ENCODE peak calls at places on chromosomes 11 and 22, in four cellular contexts. One of them, this sample, is unnamed.

GRCh38 chr22:29454186-29454745 is 15.9 kb downstream of the RFPL1 start:
- DNase-seq in Calu3: no peak
- DNase-seq in T-helper 2 cell: no peak
- DNase-seq in ascending aorta: no peak
- DNase-seq in this sample: no peak

GRCh38 chr11:118939412-118939915 is 13.7 kb upstream of the BCL9L start:
- DNase-seq in Calu3: no peak
- DNase-seq in T-helper 2 cell: no peak
- DNase-seq in ascending aorta: no peak
- DNase-seq in this sample: no peak

GRCh38 chr22:37213941-37214340 is 1.7 kb upstream of the SSTR3 start:
- DNase-seq in Calu3: no peak
- DNase-seq in T-helper 2 cell: no peak
- DNase-seq in ascending aorta: no peak
- DNase-seq in this sample: no peak

GRCh38 chr11:57387284-57388030 is 3.0 kb downstream of the PRG2 start:
- DNase-seq in Calu3: no peak
- DNase-seq in T-helper 2 cell: no peak
- DNase-seq in ascending aorta: no peak
- DNase-seq in this sample: no peak

GRCh38 chr11:61542024-61542461 is 33.5 kb downstream of the LRRC10B start:
- DNase-seq in Calu3: no peak
- DNase-seq in T-helper 2 cell: no peak
- DNase-seq in ascending aorta: no peak
- DNase-seq in this sample: no peak

GRCh38 chr22:32353840-32354239 is 3.8 kb upstream of the RFPL3 start:
- DNase-seq in Calu3: no peak
- DNase-seq in T-helper 2 cell: no peak
- DNase-seq in ascending aorta: no peak
- DNase-seq in this sample: no peak

GRCh38 chr11:70002433-70002832 is 75.7 kb upstream of the ANO1 start:
- DNase-seq in Calu3: no peak
- DNase-seq in T-helper 2 cell: no peak
- DNase-seq in ascending aorta: no peak
- DNase-seq in this sample: no peak

GRCh38 chr11:73141031-73141308 is 1.1 kb downstream of the FCHSD2 start:
- DNase-seq in Calu3: peak; percentile 12
- DNase-seq in T-helper 2 cell: no peak
- DNase-seq in ascending aorta: no peak
- DNase-seq in this sample: no peak

GRCh38 chr22:29313126-29314071 is 2.1 kb downstream of the RASL10A start:
- DNase-seq in Calu3: no peak
- DNase-seq in T-helper 2 cell: no peak
- DNase-seq in ascending aorta: no peak
- DNase-seq in this sample: peak; percentile 79

GRCh38 chr11:120203626-120204025 is 7.2 kb upstream of the OAF start:
- DNase-seq in Calu3: no peak
- DNase-seq in T-helper 2 cell: no peak
- DNase-seq in ascending aorta: no peak
- DNase-seq in this sample: no peak

GRCh38 chr11:127806486-127806885 is 780.9 kb downstream of the ETS1 start:
- DNase-seq in Calu3: no peak
- DNase-seq in T-helper 2 cell: no peak
- DNase-seq in ascending aorta: no peak
- DNase-seq in this sample: no peak

GRCh38 chr11:7436657-7437056 is 48.6 kb upstream of the OLFML1 start:
- DNase-seq in Calu3: no peak
- DNase-seq in T-helper 2 cell: no peak
- DNase-seq in ascending aorta: no peak
- DNase-seq in this sample: no peak

GRCh38 chr11:63880031-63880841 is 36.7 kb downstream of the RCOR2 start:
- DNase-seq in Calu3: no peak
- DNase-seq in T-helper 2 cell: no peak
- DNase-seq in ascending aorta: no peak
- DNase-seq in this sample: no peak

GRCh38 chr22:43474161-43475101 is 62.6 kb downstream of the MPPED1 start:
- DNase-seq in Calu3: no peak
- DNase-seq in T-helper 2 cell: no peak
- DNase-seq in ascending aorta: no peak
- DNase-seq in this sample: no peak

GRCh38 chr22:41917906-41918791 is 3.3 kb upstream of the SHISA8 start:
- DNase-seq in Calu3: peak; percentile 77
- DNase-seq in T-helper 2 cell: no peak
- DNase-seq in ascending aorta: no peak
- DNase-seq in this sample: no peak

GRCh38 chr22:39094717-39095389 is 2.2 kb upstream of the APOBEC3H start:
- DNase-seq in Calu3: no peak
- DNase-seq in T-helper 2 cell: peak; percentile 77
- DNase-seq in ascending aorta: no peak
- DNase-seq in this sample: no peak

GRCh38 chr22:24728790-24729637 is 45.5 kb downstream of the PIWIL3 start:
- DNase-seq in Calu3: no peak
- DNase-seq in T-helper 2 cell: no peak
- DNase-seq in ascending aorta: no peak
- DNase-seq in this sample: no peak

GRCh38 chr11:120420572-120420971 is 84.4 kb downstream of the ARHGEF12 start:
- DNase-seq in Calu3: no peak
- DNase-seq in T-helper 2 cell: no peak
- DNase-seq in ascending aorta: no peak
- DNase-seq in this sample: no peak

GRCh38 chr11:64809781-64810241 is 540 bp downstream of the MEN1 start:
- DNase-seq in Calu3: peak; percentile 16
- DNase-seq in T-helper 2 cell: no peak
- DNase-seq in ascending aorta: no peak
- DNase-seq in this sample: no peak

This sample was measured in iPS DF 6.9.